ENCODE peak calls at places on chromosomes 16 and 17, in six cellular contexts. F is astrocyte of the spinal cord, J is neural progenitor cell, C is psoas muscle, N is H1, P is fibroblast of villous mesenchyme. M is an unnamed sample.

GRCh38 chr16:50461400-50461760 is 86.8 kb upstream of the NKD1 start:
- DNase-seq in F (no peak), J (no peak), C (no peak), N (no peak), P (no peak), M (no peak)

GRCh38 chr17:31857920-31858646 is 961 bp downstream of the COPRS start:
- DNase-seq in F (peak; percentile 20), J (no peak), C (no peak), N (no peak), P (no peak), M (peak; percentile 12)

GRCh38 chr17:60554377-60554788 is 28.3 kb upstream of the APPBP2 start:
- DNase-seq in F (peak; percentile 78), J (no peak), C (no peak), N (no peak), P (peak; percentile 97), M (peak; percentile 85)

GRCh38 chr16:26644912-26645543 is 421.7 kb upstream of the C16orf82 start:
- DNase-seq in F (no peak), J (no peak), C (no peak), N (no peak), P (no peak), M (no peak)

GRCh38 chr17:16997514-16998429 is 25.9 kb upstream of the TNFRSF13B start:
- DNase-seq in F (no peak), J (no peak), C (no peak), N (no peak), P (no peak), M (peak; percentile 52)

GRCh38 chr16:87560428-87561199 is 41.7 kb upstream of the JPH3 start:
- DNase-seq in F (no peak), J (no peak), C (no peak), N (peak; percentile 47), P (peak; percentile 37), M (peak; percentile 44)

GRCh38 chr17:48542956-48543853 is 1.7 kb downstream of the HOXB2 start:
- DNase-seq in F (peak; percentile 75), J (peak; percentile 79), C (peak; percentile 62), N (no peak), P (peak; percentile 65), M (no peak)

GRCh38 chr16:11258553-11259287 is 2.7 kb upstream of the SOCS1 start:
- DNase-seq in F (no peak), J (no peak), C (peak; percentile 60), N (no peak), P (peak; percentile 59), M (no peak)

GRCh38 chr16:65453646-65454045 is 331.8 kb upstream of the CDH11 start:
- DNase-seq in F (no peak), J (peak; percentile 3), C (no peak), N (no peak), P (no peak), M (no peak)

GRCh38 chr17:16121915-16122314 is 93.4 kb downstream of the NCOR1 start:
- DNase-seq in F (no peak), J (no peak), C (no peak), N (no peak), P (no peak), M (no peak)

GRCh38 chr17:82583720-82584234 is 64.2 kb downstream of the FOXK2 start:
- DNase-seq in F (no peak), J (no peak), C (no peak), N (no peak), P (no peak), M (peak; percentile 74)

GRCh38 chr17:69173118-69173517 is 31.4 kb upstream of the ABCA6 start:
- DNase-seq in F (no peak), J (no peak), C (no peak), N (no peak), P (no peak), M (no peak)

GRCh38 chr17:69434164-69434579 is 19.7 kb downstream of the MAP2K6 start:
- DNase-seq in F (peak; percentile 32), J (no peak), C (peak; percentile 23), N (no peak), P (no peak), M (peak; percentile 49)

GRCh38 chr16:89358030-89359005 is 132.0 kb downstream of the ANKRD11 start:
- DNase-seq in F (no peak), J (no peak), C (no peak), N (no peak), P (no peak), M (no peak)

GRCh38 chr16:6081320-6081976 is 983.9 kb upstream of the EEF2KMT start:
- DNase-seq in F (peak; percentile 14), J (peak; percentile 59), C (no peak), N (peak; percentile 15), P (no peak), M (no peak)

GRCh38 chr16:85697441-85697840 is 8.7 kb upstream of the GINS2 start:
- DNase-seq in F (no peak), J (no peak), C (no peak), N (no peak), P (no peak), M (no peak)

GRCh38 chr17:376936-377863 is 24.6 kb upstream of the RPH3AL start:
- DNase-seq in F (no peak), J (peak; percentile 32), C (peak; percentile 72), N (no peak), P (peak; percentile 77), M (peak; percentile 15)

GRCh38 chr17:14775761-14776492 is 475.0 kb downstream of the HS3ST3B1 start:
- DNase-seq in F (peak; percentile 48), J (no peak), C (no peak), N (no peak), P (no peak), M (no peak)

GRCh38 chr16:90018297-90019200 is 707 bp downstream of the DBNDD1 start:
- DNase-seq in F (no peak), J (peak; percentile 58), C (no peak), N (no peak), P (no peak), M (no peak)

GRCh38 chr17:5485270-5486205 is at the start of gene DERL2:
- DNase-seq in F (peak; percentile 25), J (peak; percentile 78), C (no peak), N (no peak), P (no peak), M (peak; percentile 43)

GRCh38 chr16:3131755-3132377 is 3.0 kb upstream of the ZNF213 start:
- DNase-seq in F (peak; percentile 30), J (peak; percentile 78), C (peak; percentile 36), N (no peak), P (peak; percentile 40), M (peak; percentile 41)

GRCh38 chr17:31495049-31495885 is 103.8 kb downstream of the RAB11FIP4 start:
- DNase-seq in F (no peak), J (no peak), C (no peak), N (no peak), P (no peak), M (no peak)

GRCh38 chr16:87414251-87414680 is 22.1 kb downstream of the MAP1LC3B start:
- DNase-seq in F (no peak), J (no peak), C (no peak), N (no peak), P (no peak), M (no peak)

GRCh38 chr17:28712037-28712704 is 483 bp upstream of the PROCA1 start:
- DNase-seq in F (no peak), J (peak; percentile 80), C (peak; percentile 46), N (no peak), P (no peak), M (no peak)

GRCh38 chr17:54494731-54495715 is 405.6 kb upstream of the TOM1L1 start:
- DNase-seq in F (no peak), J (no peak), C (no peak), N (no peak), P (no peak), M (no peak)

GRCh38 chr17:774320-774584 is 7.8 kb downstream of the GLOD4 start:
- DNase-seq in F (no peak), J (no peak), C (no peak), N (no peak), P (no peak), M (no peak)

GRCh38 chr17:76246080-76247066 is 6.1 kb upstream of the RNF157 start:
- DNase-seq in F (peak; percentile 52), J (no peak), C (no peak), N (no peak), P (peak; percentile 56), M (peak; percentile 78)

GRCh38 chr17:75925912-75926311 is 14.9 kb downstream of the FBF1 start:
- DNase-seq in F (no peak), J (no peak), C (no peak), N (no peak), P (no peak), M (no peak)

GRCh38 chr17:48995332-48995870 is 1.8 kb upstream of the IGF2BP1 start:
- DNase-seq in F (no peak), J (peak; percentile 85), C (no peak), N (no peak), P (no peak), M (no peak)

GRCh38 chr17:51352798-51353197 is 92.5 kb downstream of the UTP18 start:
- DNase-seq in F (no peak), J (no peak), C (no peak), N (no peak), P (no peak), M (no peak)

GRCh38 chr17:51356084-51356410 is 95.7 kb downstream of the UTP18 start:
- DNase-seq in F (no peak), J (no peak), C (no peak), N (no peak), P (no peak), M (no peak)

GRCh38 chr17:51355314-51356083 is 95.2 kb downstream of the UTP18 start:
- DNase-seq in F (no peak), J (no peak), C (no peak), N (no peak), P (no peak), M (peak; percentile 29)

GRCh38 chr17:51353296-51353695 is 93.0 kb downstream of the UTP18 start:
- DNase-seq in F (no peak), J (no peak), C (no peak), N (no peak), P (no peak), M (no peak)

GRCh38 chr17:51354908-51355307 is 94.6 kb downstream of the UTP18 start:
- DNase-seq in F (no peak), J (no peak), C (no peak), N (no peak), P (no peak), M (no peak)
- H3K4me3 ChIP-seq in F (no peak overlapping the region), J (no peak overlapping the region), C (no peak overlapping the region), N (no peak overlapping the region), P (no peak overlapping the region), M (no peak overlapping the region)

GRCh38 chr16:56824335-56824734 is 40.7 kb upstream of the SLC12A3 start:
- DNase-seq in F (peak; percentile 27), J (peak; percentile 52), C (no peak), N (no peak), P (no peak), M (peak; percentile 11)
- TF ChIP-seq CTCF in F (peak; percentile 22), J (peak; percentile 33), C (no peak), N (no peak), P (peak; percentile 37), M (peak; percentile 16)

GRCh38 chr16:4743217-4743897 is 9.0 kb downstream of the DNAAF8 start:
- DNase-seq in F (no peak), J (no peak), C (no peak), N (no peak), P (no peak), M (no peak)
- H3K4me3 ChIP-seq in F (no peak overlapping the region), J (no peak overlapping the region), C (no peak overlapping the region), N (no peak overlapping the region), P (no peak overlapping the region), M (no peak overlapping the region)

DNA sequence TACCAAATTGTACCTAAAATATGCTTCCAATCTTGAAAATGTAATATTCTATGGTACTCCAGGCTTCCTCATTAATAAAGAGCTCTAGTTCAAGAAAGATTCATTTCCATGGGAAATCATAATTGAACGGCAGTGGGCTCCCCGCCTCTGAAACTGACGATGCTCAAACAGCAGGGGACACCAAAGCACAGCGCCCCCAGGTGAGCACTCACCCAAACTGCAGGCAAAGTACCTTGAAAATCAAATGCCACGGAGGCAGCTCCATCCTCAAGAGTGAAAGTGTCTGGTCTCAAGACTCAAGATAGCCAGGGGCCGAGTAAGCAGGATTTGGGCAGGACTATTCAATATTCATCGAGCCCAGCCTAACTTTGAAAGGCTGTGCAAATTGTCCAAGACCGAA is 217.4 kb upstream of the TNRC6C start:
- DNase-seq in F (no peak), J (no peak), C (no peak), N (peak; percentile 23), P (no peak), M (no peak)
- TF ChIP-seq CTCF in F (peak; percentile 29), J (peak; percentile 61), C (peak; percentile 9), N (peak; percentile 76), P (peak; percentile 36), M (peak; percentile 41)

M was measured in fibroblast of mammary gland.